ENCODE peak calls at places on chromosomes 3 and 15, in five cellular contexts. F is activated naive CD4-positive, alpha-beta T cell; E is activated CD4-positive, alpha-beta T cell treated with anti-CD3 and anti-CD28 coated beads, Interleukin-2, amount 50 U/mL, for 4 hours; W is substantia nigra; C is left lung. I is an unnamed sample.

GRCh38 chr3:72625616-72626337 is 222.5 kb downstream of the SHQ1 start:
- DNase-seq in F (no peak), E (no peak), W (no peak), C (peak; percentile 40), I (no peak)

GRCh38 chr3:54905230-54905888 is 22.5 kb downstream of the LRTM1 start:
- DNase-seq in F (no peak), E (no peak), W (no peak), C (no peak), I (no peak)

GRCh38 chr15:26623071-26623470 is 149.8 kb downstream of the GABRB3 start:
- DNase-seq in F (no peak), E (no peak), W (no peak), C (no peak), I (no peak)

GRCh38 chr15:93987068-93987467 is 244.3 kb upstream of the MCTP2 start:
- DNase-seq in F (no peak), E (no peak), W (no peak), C (no peak), I (no peak)

GRCh38 chr3:36957072-36957471 is 12.2 kb upstream of the TRANK1 start:
- DNase-seq in F (no peak), E (no peak), W (no peak), C (no peak), I (no peak)

GRCh38 chr3:44355634-44356033 is 17.1 kb downstream of the TCAIM start:
- DNase-seq in F (no peak), E (no peak), W (no peak), C (no peak), I (no peak)

GRCh38 chr15:80076321-80077318 is 17.1 kb downstream of the ZFAND6 start:
- DNase-seq in F (no peak), E (no peak), W (no peak), C (no peak), I (no peak)

GRCh38 chr15:38002883-38003477 is 68.5 kb downstream of the TMCO5A start:
- DNase-seq in F (no peak), E (no peak), W (peak; percentile 12), C (peak; percentile 69), I (no peak)

GRCh38 chr15:63448261-63448660 is 56.1 kb upstream of the USP3 start:
- DNase-seq in F (no peak), E (no peak), W (no peak), C (no peak), I (no peak)

GRCh38 chr3:186467969-186468368 is 76.2 kb downstream of the CRYGS start:
- DNase-seq in F (no peak), E (no peak), W (no peak), C (no peak), I (no peak)

GRCh38 chr3:194158942-194159439 is 23.0 kb downstream of the HES1 start:
- DNase-seq in F (no peak), E (no peak), W (no peak), C (no peak), I (peak; percentile 21)

GRCh38 chr3:53813876-53814275 is 32.3 kb downstream of the CHDH start:
- DNase-seq in F (no peak), E (no peak), W (no peak), C (no peak), I (no peak)

GRCh38 chr3:143443851-143444331 is 324.3 kb downstream of the CHST2 start:
- DNase-seq in F (no peak), E (no peak), W (no peak), C (peak; percentile 65), I (no peak)

GRCh38 chr3:78839710-78840109 is 928.1 kb downstream of the ROBO1 start:
- DNase-seq in F (no peak), E (no peak), W (no peak), C (no peak), I (no peak)

GRCh38 chr3:16173696-16174355 is 654 bp upstream of the GALNT15 start:
- DNase-seq in F (no peak), E (no peak), W (no peak), C (no peak), I (no peak)

GRCh38 chr15:60272623-60273022 is 125.2 kb downstream of the ANXA2 start:
- DNase-seq in F (no peak), E (no peak), W (no peak), C (no peak), I (no peak)

GRCh38 chr3:57777774-57778173 is 21.7 kb downstream of the SLMAP start:
- DNase-seq in F (no peak), E (no peak), W (no peak), C (no peak), I (no peak)

GRCh38 chr15:56272474-56272873 is 28.8 kb upstream of the RFX7 start:
- DNase-seq in F (no peak), E (no peak), W (no peak), C (no peak), I (no peak)

GRCh38 chr3:31521468-31521867 is 11.3 kb upstream of the STT3B start:
- DNase-seq in F (no peak), E (no peak), W (no peak), C (no peak), I (no peak)

GRCh38 chr3:194141415-194142155 is 5.6 kb downstream of the HES1 start:
- DNase-seq in F (peak; percentile 45), E (peak; percentile 65), W (peak; percentile 85), C (peak; percentile 89), I (peak; percentile 80)

GRCh38 chr3:126146525-126147146 is 33.8 kb downstream of the ALDH1L1 start:
- DNase-seq in F (no peak), E (no peak), W (no peak), C (peak; percentile 33), I (no peak)

GRCh38 chr15:43799945-43800285 is at the start of gene SERINC4:
- DNase-seq in F (no peak), E (no peak), W (no peak), C (no peak), I (no peak)

GRCh38 chr3:79490165-79491028 is 277.4 kb downstream of the ROBO1 start:
- DNase-seq in F (no peak), E (no peak), W (no peak), C (peak; percentile 73), I (no peak)